ENCODE peak calls at places on chromosomes 5 and 9, in six cellular contexts. T, K, N, R, C and Q are unnamed samples.

GRCh38 chr5:154058055-154059038 is 19.6 kb downstream of the MFAP3 start:
- DNase-seq in T (no peak), K (no peak), N (peak), R (no peak), C (peak), Q (peak)

GRCh38 chr5:107338341-107338740 is 332.4 kb downstream of the EFNA5 start:
- DNase-seq in T (no peak), K (no peak), N (no peak), R (no peak), C (no peak), Q (no peak)

GRCh38 chr5:180844432-180844831 is 16.6 kb downstream of the ZFP62 start:
- DNase-seq in T (no peak), K (no peak), N (no peak), R (no peak), C (no peak), Q (no peak)

GRCh38 chr9:25964239-25964638 is 286.0 kb upstream of the TUSC1 start:
- DNase-seq in T (no peak), K (peak), N (peak), R (peak), C (peak), Q (peak)

GRCh38 chr5:176796970-176797369 is 13.4 kb upstream of the UNC5A start:
- DNase-seq in T (no peak), K (no peak), N (no peak), R (no peak), C (no peak), Q (no peak)

GRCh38 chr5:171755354-171755821 is 30.2 kb upstream of the SMIM23 start:
- DNase-seq in T (no peak), K (no peak), N (no peak), R (peak), C (no peak), Q (peak)

GRCh38 chr5:35677878-35678277 is 60.2 kb downstream of the SPEF2 start:
- DNase-seq in T (no peak), K (no peak), N (no peak), R (no peak), C (no peak), Q (no peak)

GRCh38 chr5:14893351-14893750 is 21.8 kb upstream of the ANKH start:
- DNase-seq in T (no peak), K (no peak), N (no peak), R (no peak), C (no peak), Q (no peak)

GRCh38 chr9:34450644-34451043 is 7.7 kb downstream of the FAM219A start:
- DNase-seq in T (no peak), K (no peak), N (no peak), R (no peak), C (no peak), Q (no peak)

GRCh38 chr5:135951257-135951656 is 3.5 kb downstream of the LECT2 start:
- DNase-seq in T (no peak), K (no peak), N (no peak), R (no peak), C (no peak), Q (no peak)

GRCh38 chr5:167916706-167917105 is 374.7 kb upstream of the WWC1 start:
- DNase-seq in T (no peak), K (no peak), N (no peak), R (no peak), C (no peak), Q (peak)

GRCh38 chr5:141634162-141634561 is 2.5 kb downstream of the HDAC3 start:
- DNase-seq in T (no peak), K (no peak), N (no peak), R (no peak), C (no peak), Q (no peak)

GRCh38 chr9:13915591-13916301 is 398.2 kb downstream of the NFIB start:
- DNase-seq in T (no peak), K (no peak), N (no peak), R (no peak), C (peak), Q (peak)

GRCh38 chr5:107806705-107807104 is 136.0 kb upstream of the EFNA5 start:
- DNase-seq in T (no peak), K (no peak), N (peak), R (no peak), C (no peak), Q (no peak)

GRCh38 chr5:89728750-89729149 is 680.8 kb downstream of the CETN3 start:
- DNase-seq in T (no peak), K (no peak), N (no peak), R (peak), C (peak), Q (peak)

GRCh38 chr5:144028058-144028457 is 142.4 kb downstream of the YIPF5 start:
- DNase-seq in T (no peak), K (no peak), N (no peak), R (peak), C (peak), Q (peak)

GRCh38 chr9:119368179-119368578 is 1.1 kb downstream of the BRINP1 start:
- DNase-seq in T (no peak), K (no peak), N (no peak), R (no peak), C (no peak), Q (no peak)

GRCh38 chr9:105216440-105217178 is 27.8 kb upstream of the SLC44A1 start:
- DNase-seq in T (no peak), K (no peak), N (no peak), R (no peak), C (no peak), Q (peak)

GRCh38 chr5:169121631-169122420 is 179.1 kb downstream of the SLIT3 start:
- DNase-seq in T (no peak), K (no peak), N (no peak), R (peak), C (no peak), Q (peak)

GRCh38 chr5:159527546-159527945 is 197.3 kb upstream of the IL12B start:
- DNase-seq in T (no peak), K (no peak), N (no peak), R (no peak), C (no peak), Q (no peak)

GRCh38 chr9:116687762-116688160 is 656 bp downstream of the TRIM32 start:
- DNase-seq in T (no peak), K (no peak), N (no peak), R (no peak), C (no peak), Q (no peak)

GRCh38 chr5:119328753-119329602 is 26.8 kb upstream of the TNFAIP8 start:
- DNase-seq in T (peak), K (no peak), N (no peak), R (peak), C (peak), Q (peak)

GRCh38 chr5:81247441-81247972 is 14.4 kb downstream of the CKMT2 start:
- DNase-seq in T (no peak), K (no peak), N (peak), R (peak), C (peak), Q (peak)

GRCh38 chr5:167049043-167049663 is 1242.3 kb upstream of the WWC1 start:
- DNase-seq in T (no peak), K (no peak), N (peak), R (no peak), C (peak), Q (peak)

GRCh38 chr5:140242890-140243585 is 59.9 kb downstream of the PFDN1 start:
- DNase-seq in T (no peak), K (no peak), N (no peak), R (no peak), C (no peak), Q (no peak)

GRCh38 chr5:76544268-76544926 is 78.8 kb downstream of the F2RL2 start:
- DNase-seq in T (peak), K (no peak), N (peak), R (no peak), C (peak), Q (peak)

GRCh38 chr9:95733687-95734659 is 141.5 kb upstream of the ERCC6L2 start:
- DNase-seq in T (no peak), K (no peak), N (no peak), R (no peak), C (no peak), Q (no peak)

GRCh38 chr9:28942941-28943340 is 1369.7 kb upstream of the C9orf72 start:
- DNase-seq in T (no peak), K (no peak), N (no peak), R (no peak), C (no peak), Q (no peak)

GRCh38 chr5:115949096-115949495 is 13.2 kb upstream of the LVRN start:
- DNase-seq in T (no peak), K (no peak), N (no peak), R (no peak), C (no peak), Q (peak)

GRCh38 chr9:20382460-20383071 is 239.7 kb downstream of the MLLT3 start:
- DNase-seq in T (no peak), K (no peak), N (no peak), R (peak), C (peak), Q (peak)

GRCh38 chr9:83047839-83048775 is 14.8 kb downstream of the RASEF start:
- DNase-seq in T (no peak), K (no peak), N (no peak), R (no peak), C (peak), Q (peak)

GRCh38 chr9:107308461-107308860 is 25.4 kb downstream of the RAD23B start:
- DNase-seq in T (no peak), K (no peak), N (no peak), R (no peak), C (no peak), Q (no peak)

GRCh38 chr9:93306579-93307091 is 122.7 kb downstream of the WNK2 start:
- DNase-seq in T (no peak), K (peak), N (no peak), R (no peak), C (no peak), Q (no peak)

GRCh38 chr5:168147536-168148460 is 143.6 kb upstream of the WWC1 start:
- DNase-seq in T (no peak), K (no peak), N (no peak), R (no peak), C (no peak), Q (no peak)

GRCh38 chr9:13933268-13933656 is 380.7 kb downstream of the NFIB start:
- DNase-seq in T (no peak), K (no peak), N (no peak), R (no peak), C (no peak), Q (no peak)

GRCh38 chr5:11520241-11520929 is 383.9 kb downstream of the CTNND2 start:
- DNase-seq in T (no peak), K (no peak), N (no peak), R (no peak), C (no peak), Q (no peak)

GRCh38 chr5:164224772-164225171 is 719.4 kb downstream of the MAT2B start:
- DNase-seq in T (no peak), K (no peak), N (no peak), R (no peak), C (no peak), Q (no peak)

GRCh38 chr9:82062245-82062644 is 73.7 kb downstream of the SPATA31D1 start:
- DNase-seq in T (no peak), K (no peak), N (no peak), R (no peak), C (no peak), Q (no peak)

GRCh38 chr9:97284798-97285197 is 22.7 kb upstream of the CCDC180 start:
- DNase-seq in T (no peak), K (no peak), N (no peak), R (no peak), C (no peak), Q (no peak)

DNA sequence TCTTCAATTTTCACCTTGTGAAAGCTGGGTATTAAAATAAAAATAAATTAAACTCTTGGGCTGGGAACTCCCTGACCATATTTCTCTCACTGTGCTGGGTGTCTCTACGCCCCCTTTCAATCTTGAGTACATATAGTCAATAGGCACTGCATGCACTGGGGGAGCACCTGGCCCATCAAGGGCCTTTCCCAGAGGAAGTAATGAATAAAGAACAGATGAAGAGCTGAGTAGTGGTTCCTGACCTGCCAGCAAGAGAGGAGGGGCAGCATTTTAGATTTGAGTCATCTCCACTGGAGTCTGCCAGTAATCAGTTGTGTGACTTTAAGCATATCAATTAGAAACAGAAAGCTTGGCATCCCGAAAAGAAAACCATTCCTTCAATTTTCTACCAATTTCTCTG is 6.2 kb downstream of the MAPKAP1 start:
- DNase-seq in T (no peak), K (no peak), N (no peak), R (peak), C (peak), Q (peak)
- H3K4me3 ChIP-seq in T (no peak), K (no peak), N (no peak), R (no peak), C (no peak), Q (no peak)

GRCh38 chr9:36138901-36139300 is 2.4 kb downstream of the GLIPR2 start:
- DNase-seq in T (no peak), K (no peak), N (no peak), R (no peak), C (no peak), Q (no peak)
- TF ChIP-seq CTCF in T (no peak), K (no peak), N (no peak), R (no peak), C (no peak), Q (no peak)

GRCh38 chr5:65866837-65867508 is 59.4 kb upstream of the ERBIN start:
- DNase-seq in T (no peak), K (no peak), N (no peak), R (no peak), C (no peak), Q (no peak)

GRCh38 chr5:65862384-65862783 is 64.0 kb upstream of the ERBIN start:
- DNase-seq in T (no peak), K (no peak), N (no peak), R (no peak), C (peak), Q (no peak)

GRCh38 chr5:65867509-65868195 is 58.7 kb upstream of the ERBIN start:
- DNase-seq in T (no peak), K (no peak), N (no peak), R (no peak), C (no peak), Q (no peak)

GRCh38 chr5:65861830-65862241 is 64.5 kb upstream of the ERBIN start:
- DNase-seq in T (no peak), K (no peak), N (peak), R (peak), C (peak), Q (peak)

DNA sequence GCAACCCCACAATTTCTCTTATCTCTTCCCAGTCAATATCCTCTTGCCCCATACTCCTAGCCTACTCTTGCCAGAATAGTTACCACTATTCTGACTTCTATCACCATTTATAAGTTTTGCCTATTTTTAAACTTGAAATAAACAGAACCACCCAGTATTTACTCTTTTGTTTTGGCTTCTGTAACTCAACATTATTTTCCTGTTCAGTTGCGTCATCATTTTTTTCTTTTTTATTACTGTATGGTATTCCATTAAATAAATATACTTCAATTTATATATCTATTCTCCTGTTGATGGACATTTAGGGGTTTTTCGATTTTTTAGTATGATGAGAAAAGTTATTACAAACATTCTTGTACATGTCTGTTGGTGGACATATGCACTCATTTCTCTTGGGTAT is 62.6 kb upstream of the ERBIN start:
- DNase-seq in T (no peak), K (no peak), N (no peak), R (no peak), C (no peak), Q (no peak)
- H3K4me3 ChIP-seq in T (no peak), K (no peak), N (no peak), R (no peak), C (no peak), Q (no peak)

GRCh38 chr5:120866997-120867396 is 402.9 kb downstream of the PRR16 start:
- DNase-seq in T (no peak), K (no peak), N (no peak), R (no peak), C (no peak), Q (no peak)
- TF ChIP-seq CTCF in T (no peak), K (peak), N (no peak), R (no peak), C (no peak), Q (no peak)

GRCh38 chr5:56569576-56569975 is 245.8 kb upstream of the MAP3K1 start:
- DNase-seq in T (no peak), K (no peak), N (no peak), R (no peak), C (peak), Q (peak)
- H3K4me3 ChIP-seq in T (no peak), K (no peak), N (no peak), R (no peak), C (no peak), Q (no peak)